ENCODE peak calls at places on chromosomes 2 and 18, in four cellular contexts. V, G, L and J are unnamed samples.

GRCh38 chr2:60213865-60214657 is 339.4 kb downstream of the BCL11A start:
- DNase-seq in V (no peak), G (no peak), L (no peak), J (no peak)

GRCh38 chr2:38765149-38765548 is 12.9 kb upstream of the GEMIN6 start:
- DNase-seq in V (no peak), G (no peak), L (no peak), J (no peak)

GRCh38 chr2:145422576-145422975 is 902.7 kb upstream of the ZEB2 start:
- DNase-seq in V (no peak), G (no peak), L (no peak), J (no peak)

GRCh38 chr18:6929370-6930102 is 188.1 kb downstream of the LAMA1 start:
- DNase-seq in V (peak), G (no peak), L (no peak), J (no peak)

GRCh38 chr2:202149155-202149762 is 76.2 kb downstream of the KIAA2012 start:
- DNase-seq in V (no peak), G (no peak), L (no peak), J (no peak)

GRCh38 chr2:64400103-64400728 is 53.7 kb upstream of the LGALSL start:
- DNase-seq in V (no peak), G (no peak), L (no peak), J (no peak)

GRCh38 chr18:57497372-57498294 is 62.5 kb downstream of the ONECUT2 start:
- DNase-seq in V (no peak), G (no peak), L (no peak), J (no peak)

GRCh38 chr2:121907905-121908304 is 152.5 kb downstream of the TSN start:
- DNase-seq in V (no peak), G (no peak), L (no peak), J (no peak)

GRCh38 chr2:239157269-239157668 is 243.6 kb downstream of the HDAC4 start:
- DNase-seq in V (no peak), G (no peak), L (no peak), J (peak)

GRCh38 chr2:217037330-217037729 is 177.5 kb upstream of the TNP1 start:
- DNase-seq in V (no peak), G (no peak), L (no peak), J (no peak)

GRCh38 chr2:226981731-226982373 is 146.0 kb downstream of the RHBDD1 start:
- DNase-seq in V (peak), G (no peak), L (no peak), J (no peak)

GRCh38 chr2:86204458-86204857 is 5.2 kb downstream of the MRPL35 start:
- DNase-seq in V (peak), G (no peak), L (no peak), J (no peak)

GRCh38 chr2:66576381-66577330 is 141.7 kb downstream of the MEIS1 start:
- DNase-seq in V (no peak), G (no peak), L (no peak), J (no peak)

GRCh38 chr2:85694052-85695025 is at the start of gene GNLY:
- DNase-seq in V (no peak), G (no peak), L (no peak), J (no peak)

GRCh38 chr2:40101076-40101688 is 322.1 kb upstream of the THUMPD2 start:
- DNase-seq in V (no peak), G (no peak), L (no peak), J (no peak)

GRCh38 chr2:144099746-144100438 is 420.0 kb downstream of the ZEB2 start:
- DNase-seq in V (no peak), G (no peak), L (no peak), J (no peak)

GRCh38 chr18:48815182-48815520 is 135.6 kb downstream of the SMAD7 start:
- DNase-seq in V (no peak), G (no peak), L (no peak), J (no peak)

GRCh38 chr2:240688563-240688919 is 3.1 kb upstream of the AQP12A start:
- DNase-seq in V (no peak), G (no peak), L (no peak), J (no peak)

GRCh38 chr18:55819448-55819847 is 231.5 kb upstream of the TCF4 start:
- DNase-seq in V (no peak), G (no peak), L (no peak), J (no peak)

GRCh38 chr2:68796306-68796905 is 61.8 kb downstream of the ARHGAP25 start:
- DNase-seq in V (no peak), G (no peak), L (no peak), J (no peak)

GRCh38 chr2:216694201-216694825 is 1.0 kb downstream of the IGFBP5 start:
- DNase-seq in V (no peak), G (no peak), L (no peak), J (peak)

GRCh38 chr18:49656098-49656591 is 94.3 kb downstream of the LIPG start:
- DNase-seq in V (no peak), G (no peak), L (no peak), J (no peak)

GRCh38 chr18:48627216-48627615 is 88.4 kb downstream of the CTIF start:
- DNase-seq in V (no peak), G (no peak), L (no peak), J (no peak)

GRCh38 chr2:221553333-221553732 is 18.8 kb downstream of the EPHA4 start:
- DNase-seq in V (no peak), G (no peak), L (no peak), J (no peak)

GRCh38 chr18:74947417-74947816 is 261.5 kb downstream of the PTGR3 start:
- DNase-seq in V (no peak), G (no peak), L (no peak), J (no peak)

GRCh38 chr18:43620936-43621335 is 343.6 kb upstream of the SYT4 start:
- DNase-seq in V (peak), G (no peak), L (no peak), J (peak)

GRCh38 chr2:127455566-127456493 is 37.6 kb downstream of the PROC start:
- DNase-seq in V (no peak), G (no peak), L (no peak), J (no peak)

GRCh38 chr2:181294979-181295378 is 162.2 kb upstream of the ITGA4 start:
- DNase-seq in V (no peak), G (no peak), L (no peak), J (no peak)

GRCh38 chr2:96546797-96547196 is 10.2 kb downstream of the ARID5A start:
- DNase-seq in V (no peak), G (no peak), L (no peak), J (no peak)

GRCh38 chr2:212595036-212595654 is 56.5 kb upstream of the ERBB4 start:
- DNase-seq in V (no peak), G (no peak), L (peak), J (no peak)

GRCh38 chr2:72983500-72984039 is 66.3 kb downstream of the EMX1 start:
- DNase-seq in V (no peak), G (no peak), L (no peak), J (no peak)

GRCh38 chr2:72984172-72984671 is 66.9 kb downstream of the EMX1 start:
- DNase-seq in V (peak), G (no peak), L (no peak), J (no peak)

GRCh38 chr2:72988041-72988440 is 70.7 kb downstream of the EMX1 start:
- DNase-seq in V (no peak), G (no peak), L (no peak), J (no peak)

GRCh38 chr2:72985136-72985535 is 67.8 kb downstream of the EMX1 start:
- DNase-seq in V (no peak), G (no peak), L (no peak), J (no peak)

GRCh38 chr2:72985891-72986683 is 68.8 kb downstream of the EMX1 start:
- DNase-seq in V (peak), G (no peak), L (no peak), J (peak)
- TF ChIP-seq RFX5 in V (no peak), G (no peak), L (no peak), J (no peak)

GRCh38 chr2:1991706-1992245 is 247.5 kb upstream of the PXDN start:
- DNase-seq in V (no peak), G (no peak), L (no peak), J (no peak)

GRCh38 chr2:1990151-1990589 is 245.9 kb upstream of the PXDN start:
- DNase-seq in V (no peak), G (no peak), L (no peak), J (no peak)

GRCh38 chr2:1992280-1992679 is 248.0 kb upstream of the PXDN start:
- DNase-seq in V (no peak), G (no peak), L (no peak), J (no peak)

GRCh38 chr2:1990724-1991123 is 246.4 kb upstream of the PXDN start:
- DNase-seq in V (no peak), G (no peak), L (no peak), J (peak)

DNA sequence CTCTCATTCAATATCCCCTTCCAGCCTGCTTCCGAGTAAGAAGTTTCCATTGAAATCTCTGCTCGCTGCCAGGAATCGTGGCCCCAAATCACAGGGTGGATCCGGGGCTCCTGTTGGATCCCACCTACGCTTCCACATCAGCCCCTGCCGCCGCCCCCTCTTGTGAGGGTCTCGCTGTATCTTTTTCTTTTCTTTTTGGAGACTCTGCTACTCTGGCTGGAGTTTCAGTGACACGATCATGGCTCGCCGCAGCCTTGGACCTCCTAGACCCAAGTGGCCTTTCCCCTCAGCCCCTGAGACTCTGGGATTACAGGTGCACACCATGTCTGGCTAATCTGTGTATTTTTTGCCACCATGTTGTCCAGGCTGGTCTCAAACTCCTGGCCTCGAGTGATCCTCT is 246.8 kb upstream of the PXDN start:
- DNase-seq in V (no peak), G (no peak), L (no peak), J (no peak)
- TF ChIP-seq NRF1 in V (no peak), G (no peak), L (no peak), J (no peak)

GRCh38 chr2:44776924-44777480 is 164.5 kb upstream of the SIX3 start:
- DNase-seq in V (no peak), G (no peak), L (no peak), J (no peak)
- TF ChIP-seq RFX5 in V (no peak), G (no peak), L (no peak), J (no peak)

DNA sequence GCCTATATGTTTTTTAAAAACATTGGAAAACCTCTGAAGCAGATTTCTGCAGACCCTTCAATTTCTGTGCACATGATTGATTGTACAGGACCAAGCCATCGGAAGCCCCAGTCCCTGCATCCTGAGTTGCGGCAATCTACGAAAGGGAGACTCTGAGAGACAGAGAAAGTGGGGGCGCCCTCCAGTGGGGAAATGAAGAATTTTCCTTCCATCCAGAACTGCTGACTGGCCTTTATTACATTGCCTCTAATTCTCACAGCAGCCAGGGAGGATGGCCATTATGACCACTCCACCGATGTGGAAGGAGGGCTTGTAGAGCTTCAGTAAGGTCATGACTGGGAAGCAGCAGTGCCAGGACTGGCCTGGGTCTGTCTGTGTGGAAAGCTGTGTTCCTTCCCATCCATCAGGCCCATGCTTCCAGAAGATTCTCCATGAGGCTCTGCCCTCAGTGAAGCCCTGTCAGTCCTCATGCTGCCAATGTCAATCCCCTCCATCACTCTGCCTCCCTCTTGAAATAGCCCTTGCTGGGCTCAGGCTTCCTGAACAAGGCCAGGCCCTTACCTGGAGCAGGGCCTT is 20.0 kb upstream of the RESP18 start:
- DNase-seq in V (peak), G (peak), L (no peak), J (peak)
- TF ChIP-seq NRF1 in V (no peak), G (no peak), L (no peak), J (no peak)

GRCh38 chr18:25340762-25341161 is 11.2 kb downstream of the ZNF521 start:
- DNase-seq in V (no peak), G (no peak), L (no peak), J (no peak)
- TF ChIP-seq RFX5 in V (no peak), G (no peak), L (no peak), J (no peak)

DNA sequence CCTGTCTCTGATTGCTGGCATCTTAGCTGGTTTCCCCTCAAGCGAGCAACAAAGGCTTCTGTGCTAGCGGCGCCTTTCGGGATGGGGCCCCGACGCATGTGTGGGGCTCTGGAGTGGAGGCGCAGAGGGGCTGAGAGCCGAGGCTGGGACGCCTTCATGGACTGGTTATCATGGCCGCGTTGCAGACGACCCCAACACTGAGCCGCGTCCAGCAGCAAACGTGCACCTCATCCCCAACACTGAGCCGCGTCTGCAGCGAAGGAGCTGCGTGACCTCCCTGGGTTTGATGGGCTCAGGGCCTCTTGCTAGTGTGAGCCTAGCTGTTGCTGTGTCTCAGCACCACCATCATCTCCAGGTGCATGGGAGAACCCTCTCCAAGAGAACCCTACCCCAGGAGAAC is 123.7 kb upstream of the CTDP1 start:
- DNase-seq in V (no peak), G (no peak), L (no peak), J (no peak)
- TF ChIP-seq NRF1 in V (no peak), G (no peak), L (no peak), J (no peak)